ENCODE peak calls at places on chromosome 19, in seven cellular contexts. Z is mesendoderm, I is H9, N is neuronal stem cell, K is IMR-90, W is H1, D is trophoblast cell. Q is an unnamed sample.
A peak's percentile ranks its signal among the peaks of the same experiment; 100 is the strongest.

GRCh38 chr19:53772943-53773342 is 51.2 kb downstream of the NLRP12 start:
- DNase-seq in W (peak; percentile 78), Z (peak; percentile 93), D (peak; percentile 92), I (peak; percentile 75), N (peak; percentile 61), K (peak; percentile 47), Q (peak; percentile 42)

GRCh38 chr19:15436826-15437110 is 13.0 kb downstream of the WIZ start:
- DNase-seq in W (no peak), Z (no peak), D (no peak), K (no peak), I (no peak), N (no peak), Q (no peak)

GRCh38 chr19:38692458-38693379 is 45.3 kb downstream of the ACTN4 start:
- DNase-seq in N (no peak), D (no peak), I (no peak), K (no peak), Z (no peak), W (no peak), Q (no peak)

GRCh38 chr19:48613852-48614435 is 932 bp downstream of the FAM83E start:
- DNase-seq in K (no peak), I (no peak), W (no peak), D (no peak), Z (no peak), N (no peak), Q (no peak)

GRCh38 chr19:1566392-1567115 is 1.6 kb downstream of the MEX3D start:
- DNase-seq in D (peak; percentile 53), N (peak; percentile 84), I (peak; percentile 90), W (peak; percentile 80), Z (peak; percentile 88), K (peak; percentile 77), Q (peak; percentile 87)

GRCh38 chr19:1091544-1092175 is 3.5 kb downstream of the POLR2E start:
- DNase-seq in K (no peak), D (no peak), Z (no peak), I (no peak), W (no peak), N (no peak), Q (no peak)

GRCh38 chr19:1945899-1946298 is 4.9 kb downstream of the CSNK1G2 start:
- DNase-seq in N (no peak), K (no peak), W (peak; percentile 92), I (peak; percentile 90), Z (peak; percentile 85), D (peak; percentile 88), Q (peak; percentile 44)

GRCh38 chr19:51511353-51511752 is 9.8 kb upstream of the SIGLEC12 start:
- DNase-seq in N (no peak), Z (peak; percentile 4), D (peak; percentile 22), K (no peak), W (no peak), I (no peak), Q (no peak)

GRCh38 chr19:15863272-15863671 is 34.6 kb downstream of the CYP4F2 start:
- DNase-seq in N (no peak), D (peak; percentile 97), K (no peak), I (no peak), W (no peak), Z (no peak), Q (no peak)

GRCh38 chr19:32750441-32751055 is 31.0 kb downstream of the TDRD12 start:
- DNase-seq in D (peak; percentile 89), N (no peak), I (no peak), W (no peak), K (no peak), Z (no peak), Q (no peak)

GRCh38 chr19:1861599-1862031 is 1.8 kb downstream of the KLF16 start:
- DNase-seq in N (no peak), W (no peak), D (peak; percentile 44), Z (no peak), K (no peak), I (no peak), Q (peak; percentile 56)

GRCh38 chr19:47257411-47258169 is 1.3 kb downstream of the CCDC9 start:
- DNase-seq in Z (peak; percentile 88), N (no peak), D (no peak), W (no peak), K (no peak), I (no peak), Q (no peak)

GRCh38 chr19:4206818-4207484 is 22.4 kb upstream of the EBI3 start:
- DNase-seq in D (peak; percentile 50), W (no peak), I (no peak), N (no peak), Z (peak; percentile 25), K (peak; percentile 54), Q (peak; percentile 63)

GRCh38 chr19:14433454-14434156 is 499 bp downstream of the PKN1 start:
- DNase-seq in I (no peak), D (peak; percentile 3), W (peak; percentile 61), N (no peak), Z (no peak), K (no peak), Q (no peak)

GRCh38 chr19:6572217-6572616 is 18.7 kb downstream of the CD70 start:
- DNase-seq in Z (peak; percentile 44), D (peak; percentile 21), I (no peak), N (no peak), K (no peak), W (no peak), Q (no peak)

GRCh38 chr19:49700563-49700962 is 9.6 kb downstream of the CPT1C start:
- DNase-seq in W (no peak), I (no peak), D (no peak), N (no peak), K (no peak), Z (no peak), Q (no peak)

GRCh38 chr19:4713384-4713951 is 10.2 kb downstream of the DPP9 start:
- DNase-seq in N (no peak), K (peak; percentile 97), W (no peak), D (peak; percentile 98), Z (no peak), I (no peak), Q (peak; percentile 91)

GRCh38 chr19:40539070-40539469 is 37.6 kb upstream of the SHKBP1 start:
- DNase-seq in W (no peak), I (no peak), D (no peak), K (no peak), N (no peak), Z (peak; percentile 39), Q (peak; percentile 18)

GRCh38 chr19:292281-292884 is 1.2 kb upstream of the PLPP2 start:
- DNase-seq in D (peak; percentile 10), I (no peak), W (no peak), Z (no peak), K (no peak), N (no peak), Q (no peak)

GRCh38 chr19:45097776-45098520 is 5.0 kb downstream of the PPP1R37 start:
- DNase-seq in Z (peak; percentile 89), K (peak; percentile 98), I (no peak), N (no peak), D (peak; percentile 40), W (no peak), Q (peak; percentile 97)

GRCh38 chr19:5680083-5680436 is 256 bp downstream of the MICOS13 start:
- DNase-seq in K (peak; percentile 21), Z (no peak), N (no peak), D (peak; percentile 40), I (no peak), W (no peak), Q (no peak)

GRCh38 chr19:41431426-41432386 is 4.5 kb upstream of the B3GNT8 start:
- DNase-seq in N (no peak), D (peak; percentile 59), W (no peak), I (no peak), K (peak; percentile 31), Z (peak; percentile 48), Q (peak; percentile 44)

GRCh38 chr19:39607561-39607960 is 5.2 kb downstream of the LGALS13 start:
- DNase-seq in W (no peak), I (no peak), K (no peak), D (peak; percentile 98), N (no peak), Z (no peak), Q (no peak)

GRCh38 chr19:956747-957451 is 27.2 kb upstream of the WDR18 start:
- DNase-seq in I (peak; percentile 67), K (peak; percentile 36), D (peak; percentile 90), Z (peak; percentile 92), W (peak; percentile 65), N (peak; percentile 94), Q (peak; percentile 78)

GRCh38 chr19:32129141-32129540 is 216.3 kb upstream of the ZNF507 start:
- DNase-seq in D (no peak), W (no peak), K (no peak), Z (no peak), I (no peak), N (no peak), Q (peak; percentile 49)

GRCh38 chr19:55228403-55229031 is at the start of gene TMEM86B:
- DNase-seq in N (no peak), Z (no peak), W (no peak), I (peak; percentile 24), D (no peak), K (no peak), Q (no peak)

GRCh38 chr19:22260499-22260898 is 25.7 kb upstream of the ZNF729 start:
- DNase-seq in D (no peak), Z (no peak), I (no peak), K (no peak), W (no peak), N (no peak), Q (no peak)

GRCh38 chr19:48495391-48495790 is 16.2 kb downstream of the LMTK3 start:
- DNase-seq in K (no peak), W (no peak), N (no peak), I (no peak), Z (no peak), D (peak; percentile 28), Q (peak; percentile 54)

GRCh38 chr19:43776285-43776684 is 4.5 kb downstream of the KCNN4 start:
- DNase-seq in I (no peak), N (no peak), Z (no peak), K (no peak), W (no peak), D (no peak), Q (no peak)
- H4K8ac ChIP-seq in I (no peak overlapping the region), N (no peak overlapping the region), Z (no peak overlapping the region), K (no peak overlapping the region), W (no peak overlapping the region), D (no peak overlapping the region), Q (no peak overlapping the region)

GRCh38 chr19:35399231-35399630 is 28.4 kb downstream of the GPR42 start:
- DNase-seq in D (no peak), N (no peak), Z (no peak), I (no peak), K (no peak), W (no peak), Q (peak; percentile 32)
- H3K4ac ChIP-seq in D (no peak overlapping the region), N (no peak overlapping the region), Z (no peak overlapping the region), I (no peak overlapping the region), K (no peak overlapping the region), W (no peak overlapping the region), Q (no peak overlapping the region)

GRCh38 chr19:35414442-35414841 is 33.6 kb upstream of the FFAR2 start:
- DNase-seq in Z (no peak), I (no peak), W (no peak), D (no peak), N (no peak), K (no peak), Q (no peak)
- H4K8ac ChIP-seq in Z (no peak overlapping the region), I (no peak overlapping the region), W (no peak overlapping the region), D (no peak overlapping the region), N (no peak overlapping the region), K (no peak overlapping the region), Q (no peak overlapping the region)

GRCh38 chr19:28296506-28296905 is 916.4 kb downstream of the UQCRFS1 start:
- DNase-seq in K (no peak), W (no peak), I (no peak), Z (no peak), N (no peak), D (no peak), Q (no peak)
- H3K4ac ChIP-seq in K (no peak overlapping the region), W (no peak overlapping the region), I (no peak overlapping the region), Z (no peak overlapping the region), N (no peak overlapping the region), D (no peak overlapping the region), Q (no peak overlapping the region)

Q was measured in mesenchymal stem cell.